ENCODE peak calls at places on chromosomes 3 and 15, in ten cellular contexts. F is hepatocyte, W is adrenal gland, L is fibroblast of lung, J is transverse colon, V is body of pancreas, U is left lung, N is OCI-LY7, I is colonic mucosa, T is PC-9. C is an unnamed sample.

GRCh38 chr3:162641869-162642350 is 1145.3 kb downstream of the OTOL1 start:
- DNase-seq in N (no peak), U (no peak), W (no peak), V (no peak), F (no peak), L (no peak), T (no peak), I (no peak), J (no peak), C (no peak)

GRCh38 chr3:9411302-9411701 is 13.9 kb downstream of the SETD5 start:
- DNase-seq in V (no peak), F (no peak), N (no peak), T (no peak), W (no peak), L (no peak), I (no peak), U (no peak), J (no peak), C (no peak)

GRCh38 chr15:55108858-55109518 is 87.8 kb downstream of the RSL24D1 start:
- DNase-seq in I (peak; percentile 54), N (peak; percentile 58), J (peak; percentile 61), U (peak; percentile 83), T (no peak), W (peak; percentile 58), L (peak; percentile 8), F (peak; percentile 69), V (peak; percentile 69), C (peak; percentile 20)

GRCh38 chr15:73052679-73053397 is 575 bp downstream of the NEO1 start:
- DNase-seq in J (peak; percentile 62), I (peak; percentile 70), T (no peak), F (peak; percentile 76), W (peak; percentile 44), N (peak; percentile 41), L (peak; percentile 39), V (peak; percentile 63), U (peak; percentile 72), C (peak; percentile 69)

GRCh38 chr3:186303985-186304384 is 58.0 kb downstream of the DGKG start:
- DNase-seq in W (no peak), T (no peak), J (no peak), V (no peak), U (no peak), L (no peak), F (no peak), N (no peak), I (no peak), C (no peak)

GRCh38 chr15:85094685-85095084 is 113.0 kb downstream of the PDE8A start:
- DNase-seq in U (no peak), N (no peak), F (no peak), L (peak; percentile 74), I (no peak), W (no peak), T (no peak), V (no peak), J (no peak), C (no peak)

GRCh38 chr3:186806173-186807055 is at the start of gene RFC4:
- DNase-seq in V (peak; percentile 84), L (peak; percentile 70), W (peak; percentile 82), U (peak; percentile 97), T (peak; percentile 74), F (peak; percentile 87), I (peak; percentile 91), N (peak; percentile 90), J (peak; percentile 91), C (peak; percentile 93)

GRCh38 chr15:89502867-89503595 is 6.6 kb upstream of the RHCG start:
- DNase-seq in V (no peak), J (peak; percentile 33), I (peak; percentile 58), N (no peak), F (no peak), T (peak; percentile 91), U (no peak), W (no peak), L (no peak), C (peak; percentile 46)

GRCh38 chr15:63054985-63055384 is 12.4 kb downstream of the TPM1 start:
- DNase-seq in J (no peak), L (peak; percentile 48), F (peak; percentile 40), W (no peak), N (no peak), I (peak; percentile 58), V (no peak), U (no peak), T (no peak), C (no peak)

GRCh38 chr3:111738790-111739189 is 120.3 kb upstream of the PHLDB2 start:
- DNase-seq in J (no peak), T (no peak), V (no peak), W (no peak), N (no peak), F (no peak), U (no peak), I (no peak), L (no peak), C (no peak)

GRCh38 chr3:155194973-155195372 is 98.5 kb downstream of the STRIT1 start:
- DNase-seq in I (no peak), L (no peak), T (no peak), F (no peak), U (no peak), N (no peak), W (no peak), V (no peak), J (no peak), C (no peak)

GRCh38 chr15:42984534-42985034 is 64.0 kb upstream of the TTBK2 start:
- DNase-seq in I (no peak), J (no peak), F (no peak), T (no peak), N (no peak), W (no peak), V (no peak), U (no peak), L (no peak), C (no peak)

GRCh38 chr3:87503901-87504498 is 227.6 kb upstream of the POU1F1 start:
- DNase-seq in W (peak; percentile 24), F (peak; percentile 75), I (peak; percentile 29), V (peak; percentile 66), T (peak; percentile 57), J (peak; percentile 9), U (no peak), N (peak; percentile 56), L (peak; percentile 71), C (peak; percentile 61)

GRCh38 chr3:123552095-123552714 is 32.6 kb downstream of the HACD2 start:
- DNase-seq in F (no peak), U (no peak), W (no peak), V (no peak), N (peak; percentile 11), T (no peak), L (no peak), J (no peak), I (no peak), C (no peak)

GRCh38 chr15:74337607-74338211 is 29.7 kb downstream of the CYP11A1 start:
- DNase-seq in V (no peak), I (no peak), L (no peak), J (no peak), T (no peak), W (no peak), U (no peak), F (no peak), N (no peak), C (no peak)

GRCh38 chr15:55218068-55218467 is 21.3 kb upstream of the RSL24D1 start:
- DNase-seq in V (no peak), I (no peak), F (no peak), U (no peak), T (no peak), L (no peak), W (no peak), J (no peak), N (no peak), C (no peak)

DNA sequence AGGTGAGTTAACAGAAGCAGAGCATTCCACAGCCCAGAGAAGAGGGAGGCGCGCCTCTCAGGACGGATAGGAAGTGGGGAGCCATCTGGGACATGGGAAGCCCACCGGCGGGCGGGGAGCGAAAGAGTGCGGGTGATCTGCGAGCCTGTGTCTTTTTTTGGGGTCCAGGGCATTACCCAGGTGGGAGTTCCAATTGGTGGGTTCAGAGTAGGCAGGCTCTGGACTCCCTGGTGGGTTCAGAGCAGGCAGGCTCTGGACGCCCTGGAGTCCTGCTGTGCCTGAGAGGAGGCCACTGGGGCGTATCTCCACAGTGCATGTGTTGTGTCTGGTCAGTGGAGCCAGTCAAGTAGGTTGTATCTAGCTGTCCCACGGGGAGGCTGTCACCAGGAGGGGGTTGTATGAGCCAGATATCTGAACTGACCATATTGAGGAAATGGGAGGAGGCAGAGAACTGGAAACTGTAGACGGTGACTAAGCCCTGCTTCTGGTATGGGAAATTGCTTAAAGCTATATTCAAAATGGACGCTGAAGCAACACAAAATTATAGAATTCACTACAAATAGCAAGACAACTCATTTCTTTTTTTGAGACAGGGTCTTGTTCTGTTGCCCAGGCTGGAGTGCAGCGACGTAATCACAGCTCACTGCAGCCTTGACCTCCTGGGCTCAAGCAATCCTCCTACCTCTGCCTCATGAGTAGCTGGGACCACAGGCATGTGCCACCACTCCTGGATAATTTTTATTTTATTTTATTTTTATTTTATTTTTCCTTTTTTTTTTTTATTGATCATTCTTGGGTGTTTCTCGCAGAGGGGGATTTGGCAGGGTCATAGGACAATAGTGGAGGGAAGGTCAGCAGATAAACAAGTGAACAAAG is 34.5 kb upstream of the CHST2 start:
- DNase-seq in V (peak; percentile 13), N (no peak), F (no peak), W (no peak), T (no peak), U (peak; percentile 48), J (no peak), L (peak; percentile 42), I (no peak), C (no peak)
- H3K4me3 ChIP-seq in V (no peak overlapping the region), N (no peak overlapping the region), F (no peak overlapping the region), W (no peak overlapping the region), T (no peak overlapping the region), U (no peak overlapping the region), J (no peak overlapping the region), L (no peak overlapping the region), I (no peak overlapping the region), C (no peak overlapping the region)

DNA sequence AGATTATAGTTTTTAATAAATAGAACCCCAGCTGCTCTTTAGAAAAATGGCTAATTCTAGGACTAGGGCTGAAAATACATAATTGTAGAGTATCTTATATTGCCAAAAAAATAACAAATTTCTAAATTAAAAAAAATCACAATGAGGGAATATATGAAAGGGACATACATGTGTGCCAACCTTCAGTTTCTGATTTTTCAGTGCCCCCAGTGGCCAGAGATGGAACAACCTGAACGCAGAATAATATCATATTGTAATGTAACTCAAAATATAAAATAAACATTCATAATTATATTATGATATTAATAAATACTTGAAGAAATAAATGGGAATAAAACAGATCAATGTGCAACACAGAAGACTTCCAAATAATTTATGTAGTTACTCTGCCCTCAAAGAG is 460.5 kb downstream of the ZNF385D start:
- DNase-seq in U (no peak), T (no peak), N (no peak), V (no peak), F (no peak), J (no peak), L (no peak), W (no peak), I (no peak), C (no peak)
- TF ChIP-seq CTCF in U (peak; percentile 47), T (peak; percentile 74), N (peak; percentile 79), V (no peak), F (peak; percentile 49), J (no peak), L (peak; percentile 66), W (peak; percentile 8), I (no peak), C (no peak)

GRCh38 chr15:57150066-57150865 is 226.0 kb upstream of the CGNL1 start:
- DNase-seq in U (no peak), L (peak; percentile 82), F (no peak), T (no peak), W (no peak), N (no peak), I (no peak), J (no peak), V (no peak), C (no peak)
- H3K27ac ChIP-seq in U (no peak overlapping the region), L (no peak overlapping the region), F (no peak overlapping the region), T (no peak overlapping the region), W (no peak overlapping the region), N (no peak overlapping the region), I (no peak overlapping the region), J (no peak overlapping the region), V (no peak overlapping the region), C (no peak overlapping the region)

GRCh38 chr3:127002195-127003174 is 19.6 kb downstream of the PLXNA1 start:
- DNase-seq in V (peak; percentile 76), I (peak; percentile 54), N (peak; percentile 39), T (no peak), W (peak; percentile 51), F (peak; percentile 88), L (peak; percentile 93), U (peak; percentile 89), J (peak; percentile 55), C (peak; percentile 72)
- H3K4me3 ChIP-seq in V (no peak overlapping the region), I (no peak overlapping the region), N (no peak overlapping the region), T (no peak overlapping the region), W (no peak overlapping the region), F (no peak overlapping the region), L (no peak overlapping the region), U (no peak overlapping the region), J (no peak overlapping the region), C (no peak overlapping the region)

C was measured in Peyer's patch.